ENCODE peak calls at places on chromosomes 12 and 14, in four cellular contexts. P, M, O and Z are unnamed samples. For H3K4me1, the result is how much of the 10 kb centered on the place peaks cover.

GRCh38 chr14:96251656-96252155 is 4.3 kb upstream of the BDKRB1 start:
- DNase-seq in P (no peak), O (no peak), M (no peak), Z (no peak)

GRCh38 chr12:77847665-77848431 is 17.2 kb downstream of the NAV3 start:
- DNase-seq in O (no peak), M (no peak), P (no peak), Z (no peak)

GRCh38 chr12:85237320-85237719 is 42.7 kb upstream of the ALX1 start:
- DNase-seq in M (no peak), P (no peak), O (no peak), Z (no peak)

GRCh38 chr12:93060666-93061413 is 131.7 kb upstream of the EEA1 start:
- DNase-seq in M (no peak), O (peak), P (peak), Z (no peak)

GRCh38 chr14:46279327-46279726 is 372.3 kb downstream of the RPL10L start:
- DNase-seq in O (no peak), P (no peak), M (no peak), Z (no peak)

GRCh38 chr12:103806807-103807206 is 34.2 kb downstream of the NT5DC3 start:
- DNase-seq in O (no peak), P (peak), M (no peak), Z (no peak)

GRCh38 chr12:47813491-47814196 is 6.1 kb downstream of the HDAC7 start:
- DNase-seq in M (no peak), P (no peak), O (no peak), Z (no peak)

GRCh38 chr12:52580496-52580895 is 6.9 kb upstream of the KRT74 start:
- DNase-seq in P (peak), O (no peak), M (peak), Z (no peak)

GRCh38 chr12:79891506-79892162 is 43.3 kb downstream of the PPP1R12A start:
- DNase-seq in P (no peak), O (no peak), M (no peak), Z (no peak)

GRCh38 chr14:75461303-75461702 is 33.5 kb downstream of the JDP2 start:
- DNase-seq in O (no peak), P (peak), M (no peak), Z (no peak)
- H3K4me1 ChIP-seq in O (half or more), P (under half), M (under half), Z (under half)

GRCh38 chr12:116319851-116320621 is 42.5 kb upstream of the MED13L start:
- DNase-seq in M (no peak), P (peak), O (peak), Z (peak)
- TF ChIP-seq POLR2AphosphoS5 in M (no peak), P (peak), O (peak), Z (peak)

GRCh38 chr12:112589275-112589674 is 170.5 kb downstream of the PTPN11 start:
- DNase-seq in P (no peak), M (no peak), O (no peak), Z (no peak)
- H3K4me1 ChIP-seq in P (under half), M (under half), O (under half), Z (under half)

DNA sequence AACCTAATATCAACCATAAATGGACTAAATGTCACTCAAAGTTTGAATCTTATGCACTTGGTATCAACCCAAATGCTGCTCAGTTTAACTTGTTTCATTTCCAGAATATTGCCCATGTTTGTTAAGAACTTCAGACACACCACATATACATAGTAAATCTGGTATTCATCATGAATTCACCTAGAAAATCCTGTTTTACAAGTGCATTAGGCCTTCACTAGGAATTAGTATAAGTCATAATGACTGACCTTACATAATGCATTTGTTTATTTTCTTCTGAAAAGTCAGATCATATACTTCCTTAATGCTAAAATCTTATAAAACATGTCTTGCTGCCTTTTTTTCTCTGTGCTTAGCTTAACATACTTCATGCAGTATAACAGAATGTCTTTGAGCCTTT is 66.1 kb downstream of the ABCD2 start:
- DNase-seq in P (no peak), O (no peak), M (no peak), Z (no peak)
- TF ChIP-seq POLR2AphosphoS5 in P (no peak), O (no peak), M (no peak), Z (no peak)

DNA sequence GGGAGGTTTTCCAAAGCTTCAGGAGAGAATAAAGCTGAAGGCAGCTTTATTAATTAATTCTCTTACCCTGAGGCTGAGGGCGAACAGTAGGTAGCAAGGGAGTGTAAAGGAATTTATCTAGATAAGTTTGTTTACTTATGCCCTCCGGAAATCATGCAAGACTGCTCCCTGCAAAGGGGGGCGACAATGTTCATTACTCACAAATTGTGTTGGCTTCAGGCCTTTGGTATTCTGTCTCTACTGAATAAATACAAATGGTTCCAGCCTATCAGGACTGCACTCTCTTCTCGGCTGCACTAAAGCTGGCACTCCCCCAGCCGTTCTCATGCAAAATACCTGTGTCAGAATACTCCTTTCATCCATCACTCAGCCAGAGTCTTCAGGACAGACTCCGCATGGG is 120.8 kb downstream of the PPHLN1 start:
- DNase-seq in P (no peak), O (no peak), M (no peak), Z (no peak)
- H3K4me1 ChIP-seq in P (under half), O (under half), M (under half), Z (under half)

GRCh38 chr12:28089363-28089762 is 100.9 kb upstream of the CCDC91 start:
- DNase-seq in O (no peak), M (no peak), P (no peak), Z (no peak)
- TF ChIP-seq POLR2AphosphoS5 in O (no peak), M (no peak), P (no peak), Z (no peak)